ENCODE peak calls at places on chromosome 11, in four cellular contexts. H is MM.1S, R is GM23248, L is HCT116. K is an unnamed sample.

GRCh38 chr11:96464695-96465307 is 75.0 kb downstream of the JRKL start:
- DNase-seq in H (peak), R (peak), L (peak), K (peak)

GRCh38 chr11:8282621-8283509 is 19.2 kb upstream of the LMO1 start:
- DNase-seq in H (no peak), R (no peak), L (no peak), K (no peak)

GRCh38 chr11:71172680-71173079 is 79.7 kb downstream of the SHANK2 start:
- DNase-seq in H (no peak), R (no peak), L (no peak), K (no peak)

GRCh38 chr11:107689317-107690202 is 22.3 kb downstream of the SLN start:
- DNase-seq in H (peak), R (peak), L (peak), K (peak)

GRCh38 chr11:20647976-20648565 is 21.3 kb upstream of the NELL1 start:
- DNase-seq in H (peak), R (peak), L (peak), K (peak)

GRCh38 chr11:5071815-5072214 is 2.4 kb downstream of the OR52E1 start:
- DNase-seq in H (no peak), R (no peak), L (no peak), K (no peak)

GRCh38 chr11:113458189-113458588 is 17.0 kb downstream of the DRD2 start:
- DNase-seq in H (no peak), R (no peak), L (no peak), K (no peak)

GRCh38 chr11:45031912-45032519 is 81.3 kb upstream of the TP53I11 start:
- DNase-seq in H (peak), R (no peak), L (no peak), K (no peak)

GRCh38 chr11:47899801-47900200 is 51.7 kb upstream of the NUP160 start:
- DNase-seq in H (peak), R (no peak), L (no peak), K (no peak)
- H3K4me2 ChIP-seq in H (no peak), R (no peak), L (no peak), K (no peak)

DNA sequence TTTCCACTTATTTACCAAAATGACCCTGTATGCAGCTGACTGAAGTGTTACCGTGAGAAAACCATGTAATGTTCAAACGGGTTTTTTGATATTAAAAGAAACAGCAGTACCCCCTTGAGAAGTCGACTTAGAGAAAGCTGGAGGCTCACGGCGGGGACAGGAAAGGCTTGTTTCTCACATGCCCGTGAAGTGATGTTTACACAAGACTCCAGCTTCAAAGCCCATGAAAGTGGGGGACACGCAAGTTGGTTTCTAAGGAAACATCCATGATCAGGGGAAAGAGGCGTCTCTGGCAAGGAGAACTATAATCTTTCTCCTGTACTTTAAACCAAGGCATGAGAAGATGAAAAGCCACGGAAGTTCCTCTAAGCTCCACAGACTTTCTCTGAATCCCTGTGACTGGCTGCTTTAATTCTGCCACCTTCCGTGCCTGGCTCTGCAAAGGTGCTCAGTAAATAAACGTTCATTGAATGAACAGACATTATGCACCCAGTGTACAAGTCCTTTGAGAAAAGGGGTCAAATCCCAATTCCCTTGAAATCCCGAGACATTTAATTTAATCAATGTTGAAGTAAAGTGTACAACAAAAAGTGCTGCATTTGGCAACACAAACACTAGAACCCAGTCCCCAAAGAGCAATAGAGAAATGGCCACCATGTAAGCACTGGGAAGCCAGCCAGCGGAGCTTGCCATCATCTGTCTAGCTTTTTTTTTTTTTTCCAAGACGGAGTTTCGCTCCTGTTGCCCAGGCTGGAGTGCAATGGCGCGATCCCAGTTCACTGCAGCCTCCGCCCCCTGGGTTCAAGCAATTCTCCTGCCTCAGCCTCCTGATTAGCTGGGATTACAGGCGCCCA is 58.7 kb downstream of the AHNAK start:
- DNase-seq in H (no peak), R (no peak), L (no peak), K (peak)
- H2AFZ ChIP-seq in H (no peak), R (no peak), L (no peak), K (peak)

GRCh38 chr11:74318241-74318932 is 6.9 kb upstream of the P4HA3 start:
- DNase-seq in H (no peak), R (peak), L (no peak), K (no peak)
- TF ChIP-seq EZH2phosphoT487 in H (no peak), R (no peak), L (no peak), K (no peak)

GRCh38 chr11:66877585-66877984 is 20.7 kb downstream of the LRFN4 start:
- DNase-seq in H (no peak), R (peak), L (no peak), K (no peak)

GRCh38 chr11:66880484-66881211 is 23.8 kb downstream of the LRFN4 start:
- DNase-seq in H (peak), R (no peak), L (no peak), K (no peak)

GRCh38 chr11:66879583-66879982 is 22.7 kb downstream of the LRFN4 start:
- DNase-seq in H (no peak), R (no peak), L (no peak), K (no peak)

GRCh38 chr11:66881436-66881835 is 24.6 kb downstream of the LRFN4 start:
- DNase-seq in H (no peak), R (no peak), L (no peak), K (no peak)

GRCh38 chr11:66878554-66878953 is 21.7 kb downstream of the LRFN4 start:
- DNase-seq in H (no peak), R (no peak), L (no peak), K (no peak)
- H3K4me2 ChIP-seq in H (no peak), R (no peak), L (no peak), K (no peak)

GRCh38 chr11:104705475-104706195 is 192.6 kb downstream of the CASP12 start:
- DNase-seq in H (peak), R (no peak), L (no peak), K (peak)
- H2AFZ ChIP-seq in H (peak), R (no peak), L (no peak), K (peak)